ENCODE peak calls at places on chromosome 2, in ten cellular contexts. D, P, C, N, J, Q, M, L, K and R are unnamed samples.

GRCh38 chr2:12607971-12608370 is 108.8 kb upstream of the TRIB2 start:
- DNase-seq in D (no peak), P (no peak), C (no peak), N (no peak), J (peak), Q (no peak), M (no peak), L (no peak), K (no peak), R (no peak)

GRCh38 chr2:198273670-198274069 is 469.3 kb downstream of the PLCL1 start:
- DNase-seq in D (no peak), P (no peak), C (no peak), N (no peak), J (peak), Q (no peak), M (no peak), L (peak), K (no peak), R (no peak)

GRCh38 chr2:88737385-88737784 is 45.9 kb downstream of the RPIA start:
- DNase-seq in D (no peak), P (no peak), C (no peak), N (no peak), J (peak), Q (no peak), M (no peak), L (no peak), K (no peak), R (no peak)

GRCh38 chr2:138267902-138268254 is 233.7 kb upstream of the SPOPL start:
- DNase-seq in D (no peak), P (no peak), C (no peak), N (no peak), J (peak), Q (no peak), M (no peak), L (no peak), K (no peak), R (no peak)

GRCh38 chr2:175373729-175374128 is 192.2 kb upstream of the ATP5MC3 start:
- DNase-seq in D (no peak), P (no peak), C (no peak), N (no peak), J (no peak), Q (no peak), M (no peak), L (no peak), K (no peak), R (no peak)

GRCh38 chr2:231037202-231037730 is at the start of gene C2orf72:
- DNase-seq in D (no peak), P (no peak), C (no peak), N (peak), J (peak), Q (no peak), M (peak), L (no peak), K (no peak), R (no peak)

GRCh38 chr2:88842656-88843055 is 151.2 kb downstream of the RPIA start:
- DNase-seq in D (no peak), P (no peak), C (no peak), N (no peak), J (no peak), Q (no peak), M (no peak), L (no peak), K (no peak), R (no peak)

GRCh38 chr2:38190542-38191218 is 114.7 kb upstream of the CYP1B1 start:
- DNase-seq in D (no peak), P (no peak), C (no peak), N (no peak), J (peak), Q (no peak), M (no peak), L (no peak), K (no peak), R (no peak)

GRCh38 chr2:36389081-36389480 is 33.5 kb downstream of the CRIM1 start:
- DNase-seq in D (no peak), P (no peak), C (no peak), N (no peak), J (peak), Q (no peak), M (no peak), L (no peak), K (no peak), R (no peak)

GRCh38 chr2:147774805-147775204 is 70.0 kb upstream of the ACVR2A start:
- DNase-seq in D (no peak), P (no peak), C (no peak), N (no peak), J (no peak), Q (no peak), M (no peak), L (no peak), K (no peak), R (no peak)

GRCh38 chr2:224952942-224953657 is 89.2 kb downstream of the DOCK10 start:
- DNase-seq in D (no peak), P (no peak), C (no peak), N (no peak), J (no peak), Q (no peak), M (peak), L (no peak), K (no peak), R (no peak)

GRCh38 chr2:11692966-11693521 is 23.0 kb upstream of the NTSR2 start:
- DNase-seq in D (peak), P (peak), C (no peak), N (peak), J (peak), Q (peak), M (peak), L (no peak), K (no peak), R (peak)

GRCh38 chr2:5981241-5982055 is 289.3 kb downstream of the SOX11 start:
- DNase-seq in D (no peak), P (no peak), C (no peak), N (peak), J (no peak), Q (no peak), M (no peak), L (no peak), K (no peak), R (no peak)

GRCh38 chr2:105447476-105447875 is 48.6 kb upstream of the FHL2 start:
- DNase-seq in D (no peak), P (no peak), C (no peak), N (no peak), J (no peak), Q (no peak), M (no peak), L (no peak), K (no peak), R (no peak)

GRCh38 chr2:235827585-235827992 is 333.7 kb downstream of the AGAP1 start:
- DNase-seq in D (no peak), P (no peak), C (no peak), N (no peak), J (peak), Q (no peak), M (no peak), L (no peak), K (no peak), R (no peak)

GRCh38 chr2:25822190-25823117 is 55.8 kb downstream of the ASXL2 start:
- DNase-seq in D (peak), P (peak), C (peak), N (peak), J (peak), Q (peak), M (peak), L (no peak), K (no peak), R (peak)

GRCh38 chr2:239061824-239062560 is 214.1 kb downstream of the TWIST2 start:
- DNase-seq in D (no peak), P (no peak), C (peak), N (no peak), J (peak), Q (no peak), M (no peak), L (no peak), K (no peak), R (no peak)

GRCh38 chr2:18268400-18268799 is 292.1 kb downstream of the RDH14 start:
- DNase-seq in D (no peak), P (no peak), C (no peak), N (no peak), J (peak), Q (no peak), M (no peak), L (no peak), K (no peak), R (no peak)

GRCh38 chr2:238105506-238106338 is 5.6 kb downstream of the ESPNL start:
- DNase-seq in D (no peak), P (peak), C (no peak), N (no peak), J (no peak), Q (no peak), M (peak), L (no peak), K (no peak), R (peak)

DNA sequence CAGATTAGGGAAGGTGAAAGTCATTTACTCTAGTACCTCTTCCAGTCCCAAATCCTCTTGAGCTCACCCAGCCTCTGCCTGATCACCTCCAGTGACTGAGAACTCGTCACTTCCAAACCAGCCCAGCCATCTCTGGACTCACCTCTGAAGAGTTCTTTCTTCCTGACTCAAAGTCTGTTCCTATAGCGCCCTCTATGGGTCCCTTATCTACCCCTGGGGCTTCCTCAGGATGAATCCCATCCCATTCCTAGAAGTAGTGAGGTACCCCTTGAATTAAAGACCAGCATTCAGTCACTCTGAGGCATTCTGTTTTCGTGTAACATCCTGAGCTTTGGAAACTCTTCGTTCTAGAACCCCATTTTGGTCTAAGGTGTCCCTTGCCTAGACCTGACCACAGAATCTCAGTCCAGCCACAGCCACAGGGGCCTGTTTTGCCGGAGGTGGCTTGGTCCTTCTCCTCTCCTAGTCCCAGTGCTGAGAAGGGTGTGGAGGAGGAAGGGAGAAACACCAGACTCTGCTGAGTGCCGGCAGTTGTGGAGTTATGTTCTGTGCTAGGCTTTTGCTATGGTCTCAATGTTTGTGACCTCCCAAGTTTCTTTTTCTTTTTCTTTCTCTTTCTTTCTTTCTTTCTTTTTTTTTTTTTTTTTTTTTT is 32.7 kb downstream of the SIX3 start:
- DNase-seq in D (no peak), P (no peak), C (no peak), N (no peak), J (peak), Q (no peak), M (no peak), L (no peak), K (peak), R (no peak)
- TF ChIP-seq CTCF in D (peak), P (peak), C (peak), N (peak), J (peak), Q (no peak), M (no peak), L (peak), K (peak), R (no peak)

GRCh38 chr2:521853-522530 is 155.2 kb downstream of the TMEM18 start:
- DNase-seq in D (no peak), P (no peak), C (no peak), N (no peak), J (no peak), Q (no peak), M (no peak), L (no peak), K (no peak), R (no peak)

GRCh38 chr2:524442-524841 is 152.8 kb downstream of the TMEM18 start:
- DNase-seq in D (no peak), P (no peak), C (no peak), N (no peak), J (peak), Q (no peak), M (no peak), L (no peak), K (no peak), R (no peak)

GRCh38 chr2:520663-521340 is 156.4 kb downstream of the TMEM18 start:
- DNase-seq in D (no peak), P (no peak), C (no peak), N (no peak), J (no peak), Q (no peak), M (no peak), L (no peak), K (no peak), R (no peak)

GRCh38 chr2:523698-524270 is 153.4 kb downstream of the TMEM18 start:
- DNase-seq in D (no peak), P (no peak), C (no peak), N (no peak), J (no peak), Q (no peak), M (no peak), L (no peak), K (no peak), R (no peak)

GRCh38 chr2:522776-523175 is 154.4 kb downstream of the TMEM18 start:
- DNase-seq in D (no peak), P (no peak), C (no peak), N (no peak), J (no peak), Q (no peak), M (no peak), L (no peak), K (no peak), R (no peak)
- TF ChIP-seq CTCF in D (no peak), P (no peak), C (no peak), N (no peak), J (no peak), Q (no peak), M (no peak), L (no peak), K (no peak), R (no peak)

GRCh38 chr2:71619230-71619741 is 165.9 kb downstream of the DYSF start:
- DNase-seq in D (peak), P (peak), C (no peak), N (peak), J (no peak), Q (peak), M (no peak), L (no peak), K (no peak), R (no peak)

GRCh38 chr2:71620116-71620515 is 166.8 kb downstream of the DYSF start:
- DNase-seq in D (peak), P (peak), C (no peak), N (no peak), J (no peak), Q (peak), M (no peak), L (no peak), K (no peak), R (no peak)

GRCh38 chr2:71617266-71617665 is 163.9 kb downstream of the DYSF start:
- DNase-seq in D (peak), P (no peak), C (no peak), N (no peak), J (no peak), Q (no peak), M (no peak), L (no peak), K (no peak), R (no peak)

GRCh38 chr2:71620851-71621251 is 167.5 kb downstream of the DYSF start:
- DNase-seq in D (no peak), P (peak), C (no peak), N (no peak), J (no peak), Q (no peak), M (no peak), L (no peak), K (no peak), R (peak)

GRCh38 chr2:71618327-71619113 is 165.2 kb downstream of the DYSF start:
- DNase-seq in D (peak), P (no peak), C (no peak), N (peak), J (no peak), Q (peak), M (no peak), L (no peak), K (no peak), R (no peak)
- TF ChIP-seq CTCF in D (no peak), P (peak), C (no peak), N (no peak), J (no peak), Q (no peak), M (no peak), L (no peak), K (no peak), R (no peak)

GRCh38 chr2:151071382-151071781 is 190.3 kb downstream of the RBM43 start:
- DNase-seq in D (no peak), P (no peak), C (no peak), N (no peak), J (peak), Q (no peak), M (no peak), L (no peak), K (no peak), R (no peak)
- TF ChIP-seq CTCF in D (no peak), P (peak), C (peak), N (peak), J (peak), Q (no peak), M (no peak), L (peak), K (peak), R (peak)

GRCh38 chr2:113282747-113283533 is 4.2 kb upstream of the PAX8 start:
- DNase-seq in D (peak), P (no peak), C (peak), N (no peak), J (peak), Q (no peak), M (no peak), L (no peak), K (no peak), R (peak)
- TF ChIP-seq CTCF in D (no peak), P (peak), C (peak), N (peak), J (no peak), Q (no peak), M (no peak), L (peak), K (no peak), R (peak)